ENCODE peak calls at places on chromosomes 11 and 22, in six cellular contexts. F is SK-N-SH, J is HCT116, Y is H1, U is K562, L is HepG2. X is an unnamed sample.

GRCh38 chr11:134510171-134510570 is 98.1 kb upstream of the B3GAT1 start:
- DNase-seq in L (no peak), J (no peak), F (no peak), Y (no peak), U (no peak), X (no peak)

GRCh38 chr22:49155039-49155808 is 672.4 kb downstream of the BRD1 start:
- DNase-seq in J (no peak), F (no peak), Y (no peak), L (no peak), U (no peak), X (no peak)

GRCh38 chr11:132080121-132080520 is 709.7 kb downstream of the NTM start:
- DNase-seq in L (no peak), J (no peak), U (no peak), F (no peak), Y (no peak), X (no peak)

GRCh38 chr22:39453765-39454378 is 2.9 kb upstream of the MGAT3 start:
- DNase-seq in U (no peak), J (no peak), L (no peak), Y (no peak), F (no peak), X (no peak)

GRCh38 chr11:100726709-100727108 is 39.6 kb downstream of the ARHGAP42 start:
- DNase-seq in Y (no peak), U (no peak), F (no peak), J (no peak), L (no peak), X (no peak)

GRCh38 chr22:27919943-27920755 is 1.1 kb upstream of the PITPNB start:
- DNase-seq in F (peak), Y (no peak), J (no peak), U (no peak), L (peak), X (no peak)

GRCh38 chr11:104623518-104623917 is 274.7 kb downstream of the CASP12 start:
- DNase-seq in L (no peak), F (no peak), Y (no peak), U (no peak), J (no peak), X (no peak)

GRCh38 chr11:75198278-75198948 is 42.2 kb upstream of the TPBGL start:
- DNase-seq in J (no peak), F (no peak), Y (no peak), L (no peak), U (no peak), X (no peak)

GRCh38 chr11:73285721-73286120 is 13.6 kb downstream of the P2RY6 start:
- DNase-seq in L (no peak), Y (no peak), J (no peak), F (no peak), U (no peak), X (no peak)

GRCh38 chr22:19974935-19975706 is 33.5 kb upstream of the TXNRD2 start:
- DNase-seq in J (no peak), L (no peak), F (no peak), Y (no peak), U (peak), X (no peak)

GRCh38 chr11:94925422-94926270 is 47.7 kb downstream of the CWC15 start:
- DNase-seq in Y (no peak), F (no peak), L (no peak), J (no peak), U (no peak), X (no peak)

GRCh38 chr11:9629064-9629463 is 34.8 kb upstream of the SWAP70 start:
- DNase-seq in F (no peak), J (no peak), L (no peak), U (no peak), Y (no peak), X (no peak)

GRCh38 chr11:60717956-60718355 is 6.6 kb upstream of the MS4A18 start:
- DNase-seq in J (no peak), U (no peak), Y (no peak), F (no peak), L (no peak), X (no peak)

GRCh38 chr22:21712751-21713427 is 22.7 kb downstream of the YPEL1 start:
- DNase-seq in Y (peak), L (peak), J (peak), U (peak), F (peak), X (peak)

GRCh38 chr11:128290106-128290840 is 297.1 kb downstream of the ETS1 start:
- DNase-seq in F (peak), Y (peak), L (peak), J (peak), U (peak), X (peak)

GRCh38 chr11:117482881-117483280 is 155.2 kb downstream of the CEP164 start:
- DNase-seq in J (no peak), F (no peak), L (no peak), U (no peak), Y (no peak), X (no peak)

GRCh38 chr11:17431139-17431538 is 42.7 kb upstream of the KCNJ11 start:
- DNase-seq in L (no peak), Y (no peak), U (no peak), F (no peak), J (no peak), X (no peak)

GRCh38 chr11:17410606-17411379 is 22.3 kb upstream of the KCNJ11 start:
- DNase-seq in U (no peak), Y (no peak), L (no peak), J (no peak), F (no peak), X (peak)

GRCh38 chr22:44103735-44104134 is 77.0 kb upstream of the PARVG start:
- DNase-seq in U (no peak), L (no peak), Y (no peak), F (no peak), J (no peak), X (no peak)

GRCh38 chr22:19892249-19892879 is 37.7 kb upstream of the GNB1L start:
- DNase-seq in J (no peak), F (peak), Y (no peak), U (peak), L (peak), X (no peak)

GRCh38 chr22:37321288-37321687 is 39.0 kb downstream of the CYTH4 start:
- DNase-seq in U (no peak), F (no peak), L (peak), Y (no peak), J (no peak), X (peak)

GRCh38 chr11:131504199-131504949 is 134.0 kb downstream of the NTM start:
- DNase-seq in Y (peak), F (peak), U (no peak), L (no peak), J (no peak), X (peak)

GRCh38 chr11:61659413-61660196 is 20.6 kb upstream of the DAGLA start:
- DNase-seq in J (no peak), F (no peak), U (no peak), Y (no peak), L (no peak), X (peak)

GRCh38 chr11:120652705-120653335 is 141.3 kb downstream of the GRIK4 start:
- DNase-seq in J (no peak), L (no peak), F (no peak), Y (no peak), U (no peak), X (no peak)

GRCh38 chr11:11894486-11894885 is 52.7 kb downstream of the USP47 start:
- DNase-seq in L (no peak), Y (no peak), U (no peak), F (no peak), J (no peak), X (no peak)

GRCh38 chr11:61035086-61035835 is 63.8 kb downstream of the CD6 start:
- DNase-seq in U (no peak), Y (no peak), L (no peak), J (no peak), F (no peak), X (no peak)

GRCh38 chr11:120501440-120501839 is 10.1 kb upstream of the GRIK4 start:
- DNase-seq in F (no peak), J (no peak), L (no peak), Y (no peak), U (no peak), X (no peak)

GRCh38 chr22:21450320-21450831 is 16.8 kb upstream of the TMEM191C start:
- DNase-seq in L (no peak), Y (peak), U (no peak), F (peak), J (no peak), X (no peak)

GRCh38 chr11:36454991-36455611 is 55.0 kb downstream of the TRAF6 start:
- DNase-seq in L (no peak), U (no peak), J (no peak), Y (peak), F (no peak), X (no peak)

GRCh38 chr11:132728026-132728425 is 804.3 kb downstream of the OPCML start:
- DNase-seq in F (no peak), L (no peak), J (no peak), Y (no peak), U (no peak), X (no peak)

GRCh38 chr22:32567544-32567943 is 92.9 kb downstream of the FBXO7 start:
- DNase-seq in Y (no peak), U (no peak), L (no peak), J (no peak), F (no peak), X (no peak)

GRCh38 chr22:38766076-38766777 is 10.4 kb upstream of the SUN2 start:
- DNase-seq in F (peak), L (peak), Y (peak), U (peak), J (peak), X (peak)

DNA sequence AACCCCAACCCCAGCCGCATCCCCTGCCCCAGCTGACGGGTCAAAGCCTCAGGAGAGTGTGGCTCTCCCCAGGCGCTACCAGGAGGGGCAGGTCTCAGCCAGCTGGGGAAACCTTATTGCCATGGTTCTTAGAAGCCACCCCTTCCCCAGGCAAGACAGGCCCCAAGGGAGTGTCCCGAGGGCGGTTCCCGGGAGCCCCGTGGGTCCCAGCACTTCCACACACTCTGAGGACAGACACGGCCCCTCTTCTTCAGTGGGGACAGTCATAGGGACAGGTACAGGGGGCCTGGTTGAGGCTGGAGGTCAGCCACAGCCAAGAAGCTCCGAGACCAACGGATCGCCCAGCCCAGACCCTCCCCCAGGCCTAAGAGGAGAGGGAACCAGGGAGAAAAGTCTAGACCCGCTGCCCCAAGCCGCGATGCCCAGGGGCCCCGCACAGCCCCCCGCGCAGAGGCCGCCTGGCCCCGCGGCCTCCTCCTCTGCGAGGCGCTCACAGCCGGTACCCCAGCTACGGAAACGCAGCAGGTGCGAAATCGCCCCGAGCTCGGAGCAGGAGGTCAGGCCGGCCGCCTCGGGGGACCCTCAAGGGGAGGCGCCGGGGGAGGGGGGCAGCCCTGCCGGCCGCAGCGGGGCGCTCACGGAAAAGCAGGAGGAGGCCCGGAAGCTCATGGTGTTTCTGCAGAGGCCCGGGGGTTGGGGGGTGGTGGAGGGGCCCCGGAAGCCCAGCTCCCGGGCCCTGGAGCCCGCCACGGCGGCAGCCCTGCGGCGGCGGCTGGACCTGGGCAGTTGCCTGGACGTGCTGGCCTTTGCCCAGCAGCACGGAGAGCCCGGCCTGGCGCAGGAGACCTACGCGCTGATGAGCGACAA is 2.6 kb downstream of the KLHDC7B start:
- DNase-seq in F (peak), Y (peak), L (no peak), U (no peak), J (no peak), X (no peak)
- TF ChIP-seq JUND in F (no peak), Y (no peak), L (no peak), U (no peak), J (no peak), X (no peak)

GRCh38 chr11:86192858-86193257 is 51.7 kb upstream of the EED start:
- DNase-seq in L (no peak), Y (no peak), U (no peak), J (no peak), F (no peak), X (no peak)
- TF ChIP-seq JUND in L (no peak), Y (no peak), U (no peak), J (no peak), F (no peak), X (no peak)

GRCh38 chr11:129787518-129787917 is 28.1 kb upstream of the TMEM45B start:
- DNase-seq in F (no peak), J (no peak), Y (no peak), U (no peak), L (no peak), X (peak)
- TF ChIP-seq JUND in F (no peak), J (no peak), Y (no peak), U (no peak), L (no peak), X (no peak)

GRCh38 chr11:45919806-45920530 is 2.3 kb upstream of the PEX16 start:
- DNase-seq in U (no peak), F (peak), Y (no peak), J (no peak), L (peak), X (no peak)

GRCh38 chr11:45920531-45921477 is 1.7 kb upstream of the LARGE2 start:
- DNase-seq in U (no peak), J (no peak), Y (no peak), F (peak), L (no peak), X (no peak)

GRCh38 chr11:45924036-45924915 is 1.8 kb downstream of the LARGE2 start:
- DNase-seq in F (no peak), L (no peak), U (no peak), Y (no peak), J (no peak), X (no peak)

GRCh38 chr11:45922425-45923082 is at the start of gene LARGE2:
- DNase-seq in L (no peak), U (peak), F (peak), Y (peak), J (no peak), X (peak)

GRCh38 chr11:45921561-45922424 is 663 bp upstream of the LARGE2 start:
- DNase-seq in Y (peak), J (no peak), F (peak), L (peak), U (no peak), X (peak)
- TF ChIP-seq JUND in Y (no peak), J (no peak), F (no peak), L (no peak), U (no peak), X (no peak)

GRCh38 chr22:17780741-17781318 is 6.6 kb upstream of the BID start:
- DNase-seq in U (no peak), L (no peak), J (no peak), Y (no peak), F (no peak), X (no peak)

GRCh38 chr22:17781319-17782031 is 7.2 kb upstream of the BID start:
- DNase-seq in F (peak), J (no peak), Y (no peak), L (peak), U (no peak), X (no peak)

GRCh38 chr22:17779286-17780115 is 5.2 kb upstream of the BID start:
- DNase-seq in J (no peak), U (peak), Y (no peak), L (no peak), F (no peak), X (no peak)

GRCh38 chr22:17778412-17778976 is 4.2 kb upstream of the BID start:
- DNase-seq in Y (no peak), F (no peak), J (no peak), L (no peak), U (no peak), X (no peak)

DNA sequence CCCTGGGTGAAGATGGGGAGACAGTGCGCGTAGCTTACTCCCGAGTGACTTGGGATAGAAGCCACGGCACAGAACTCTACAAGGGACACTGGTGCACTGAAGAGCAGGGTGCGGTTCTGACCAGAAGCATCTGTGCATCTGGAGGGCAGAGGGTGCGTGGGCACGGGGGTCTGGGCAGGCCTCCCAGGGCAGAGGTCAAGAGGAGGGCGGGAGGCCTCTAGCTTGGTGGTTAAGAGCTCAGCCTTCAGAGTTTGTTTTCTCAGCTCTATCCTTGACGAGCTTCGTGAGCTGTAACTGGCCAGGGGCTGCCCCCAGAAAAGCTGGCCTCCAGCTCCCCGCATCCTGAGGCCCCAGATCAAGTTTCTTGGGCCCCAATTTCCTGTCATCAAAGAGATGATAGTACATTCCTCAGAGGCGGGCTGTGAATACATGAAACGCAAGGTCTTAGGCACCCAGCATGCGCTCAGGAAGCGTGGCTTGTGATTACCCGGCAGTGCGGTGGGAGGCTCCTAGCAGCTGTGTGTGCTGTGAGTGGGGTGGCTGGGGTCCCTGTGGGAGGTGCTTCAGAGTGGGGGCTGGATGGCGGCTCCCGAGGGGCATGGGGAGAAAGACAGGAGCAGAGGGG is 6.0 kb upstream of the BID start:
- DNase-seq in F (no peak), Y (no peak), L (no peak), U (no peak), J (no peak), X (no peak)
- TF ChIP-seq JUND in F (no peak), Y (no peak), L (no peak), U (no peak), J (no peak), X (no peak)

DNA sequence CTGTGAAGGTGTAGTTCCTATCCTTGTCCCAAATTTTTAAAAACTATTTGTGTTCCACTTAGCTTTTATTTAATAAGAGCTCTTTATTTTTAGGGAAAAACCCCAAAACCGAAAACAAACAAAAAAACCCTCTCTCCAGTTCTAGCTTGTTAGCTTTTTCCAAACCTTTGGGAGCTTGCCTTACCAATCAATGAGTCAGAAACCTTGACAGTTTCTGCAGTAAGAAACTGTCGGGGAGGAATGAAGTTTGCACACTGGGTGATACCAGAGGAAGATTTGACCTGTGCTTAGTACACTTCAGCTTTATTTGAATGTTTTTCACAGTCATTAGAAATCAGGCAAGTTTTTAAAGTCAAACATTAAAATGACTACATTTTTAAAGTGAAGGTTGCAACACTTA is 105.0 kb downstream of the FAT3 start:
- DNase-seq in Y (no peak), U (no peak), J (no peak), L (no peak), F (no peak), X (no peak)
- TF ChIP-seq JUND in Y (no peak), U (no peak), J (no peak), L (no peak), F (no peak), X (no peak)

DNA sequence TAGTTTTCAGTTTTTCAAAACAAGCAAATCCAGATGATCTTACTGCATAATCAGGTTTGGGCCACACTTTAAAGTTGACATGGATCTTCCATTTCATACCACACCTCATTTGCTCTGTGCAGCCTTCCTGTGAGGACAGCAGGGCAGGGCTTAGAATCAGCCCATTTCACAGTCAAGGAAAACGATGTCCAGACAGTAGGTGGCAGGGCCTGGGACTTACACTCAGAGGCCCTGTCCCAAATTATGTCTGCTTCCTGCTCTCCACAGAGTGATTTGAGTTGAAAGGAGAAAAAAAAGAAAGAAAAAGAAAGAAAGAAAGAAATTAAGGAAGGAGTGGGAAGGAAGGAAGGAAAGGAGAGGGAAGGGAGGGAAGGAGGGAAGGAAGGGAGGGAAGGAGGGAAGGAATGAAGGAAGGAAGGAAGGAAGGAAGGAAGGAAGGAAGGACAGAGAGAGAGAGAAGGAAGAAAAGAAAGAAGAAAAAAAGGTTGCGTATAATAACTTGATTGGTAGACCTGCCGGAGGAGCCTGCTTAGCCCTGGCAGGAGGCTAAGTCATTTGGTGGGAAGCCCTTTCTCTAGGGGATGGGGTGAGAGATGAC is 23.6 kb downstream of the TSKU start:
- DNase-seq in Y (no peak), J (no peak), F (no peak), U (no peak), L (no peak), X (no peak)
- TF ChIP-seq JUND in Y (no peak), J (no peak), F (no peak), U (no peak), L (no peak), X (no peak)

GRCh38 chr11:47589504-47590025 is 3.1 kb downstream of the FAM180B start:
- DNase-seq in J (no peak), Y (no peak), U (no peak), F (no peak), L (no peak), X (no peak)
- TF ChIP-seq JUND in J (no peak), Y (no peak), U (no peak), F (no peak), L (no peak), X (no peak)